ENCODE peak calls at places on chromosomes 12 and 14, in eight cellular contexts. One of them, this sample, is unnamed.

GRCh38 chr12:107372229-107372658 is 278.9 kb upstream of the CRY1 start:
- DNase-seq in spleen: no peak
- DNase-seq in cardiac fibroblast: peak
- DNase-seq in dorsolateral prefrontal cortex: no peak
- DNase-seq in epithelial cell of proximal tubule: no peak
- DNase-seq in right cardiac atrium: no peak
- DNase-seq in A549: no peak
- DNase-seq in H7: no peak
- DNase-seq in this sample: no peak

GRCh38 chr12:34393086-34393820 is 371.0 kb downstream of the ALG10 start:
- DNase-seq in spleen: peak
- DNase-seq in cardiac fibroblast: no peak
- DNase-seq in dorsolateral prefrontal cortex: peak
- DNase-seq in epithelial cell of proximal tubule: no peak
- DNase-seq in right cardiac atrium: peak
- DNase-seq in A549: no peak
- DNase-seq in H7: peak
- DNase-seq in this sample: peak

GRCh38 chr14:87995500-87996275 is 2.7 kb upstream of the GALC start:
- DNase-seq in spleen: no peak
- DNase-seq in cardiac fibroblast: no peak
- DNase-seq in dorsolateral prefrontal cortex: no peak
- DNase-seq in epithelial cell of proximal tubule: no peak
- DNase-seq in right cardiac atrium: no peak
- DNase-seq in A549: no peak
- DNase-seq in H7: no peak
- DNase-seq in this sample: no peak

GRCh38 chr12:44581642-44582242 is 294.4 kb downstream of the NELL2 start:
- DNase-seq in spleen: no peak
- DNase-seq in cardiac fibroblast: no peak
- DNase-seq in dorsolateral prefrontal cortex: no peak
- DNase-seq in epithelial cell of proximal tubule: no peak
- DNase-seq in right cardiac atrium: no peak
- DNase-seq in A549: no peak
- DNase-seq in H7: peak
- DNase-seq in this sample: no peak

GRCh38 chr14:53003776-53004175 is 52.9 kb upstream of the FERMT2 start:
- DNase-seq in spleen: no peak
- DNase-seq in cardiac fibroblast: no peak
- DNase-seq in dorsolateral prefrontal cortex: no peak
- DNase-seq in epithelial cell of proximal tubule: no peak
- DNase-seq in right cardiac atrium: no peak
- DNase-seq in A549: no peak
- DNase-seq in H7: no peak
- DNase-seq in this sample: no peak

GRCh38 chr12:26434299-26434915 is 239.0 kb downstream of the SSPN start:
- DNase-seq in spleen: no peak
- DNase-seq in cardiac fibroblast: peak
- DNase-seq in dorsolateral prefrontal cortex: no peak
- DNase-seq in epithelial cell of proximal tubule: peak
- DNase-seq in right cardiac atrium: no peak
- DNase-seq in A549: peak
- DNase-seq in H7: peak
- DNase-seq in this sample: peak

GRCh38 chr12:88408828-88409227 is 171.4 kb downstream of the KITLG start:
- DNase-seq in spleen: no peak
- DNase-seq in cardiac fibroblast: no peak
- DNase-seq in dorsolateral prefrontal cortex: no peak
- DNase-seq in epithelial cell of proximal tubule: no peak
- DNase-seq in right cardiac atrium: no peak
- DNase-seq in A549: no peak
- DNase-seq in H7: no peak
- DNase-seq in this sample: no peak

GRCh38 chr12:114335607-114336006 is 70.3 kb downstream of the TBX5 start:
- DNase-seq in spleen: no peak
- DNase-seq in cardiac fibroblast: no peak
- DNase-seq in dorsolateral prefrontal cortex: no peak
- DNase-seq in epithelial cell of proximal tubule: no peak
- DNase-seq in right cardiac atrium: no peak
- DNase-seq in A549: no peak
- DNase-seq in H7: peak
- DNase-seq in this sample: no peak

DNA sequence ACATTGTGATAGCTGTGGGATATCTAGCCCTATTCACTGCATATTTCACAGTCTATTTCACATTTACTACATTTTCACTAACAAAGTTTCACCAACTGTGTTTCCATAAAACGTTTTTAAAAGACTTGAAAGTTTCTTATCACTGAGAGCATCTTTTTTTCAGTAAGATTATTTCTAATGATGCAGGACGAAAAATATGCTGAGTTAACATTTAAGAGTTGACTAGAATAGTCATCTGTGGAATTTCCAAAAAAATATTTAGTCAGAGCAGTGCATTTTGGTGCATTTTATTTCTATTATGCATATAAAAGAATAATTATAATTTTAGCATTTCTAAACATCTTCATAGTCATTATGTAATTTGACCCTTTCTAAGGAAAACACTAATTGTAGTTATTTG is 143.8 kb upstream of the CLEC14A start:
- DNase-seq in spleen: no peak
- DNase-seq in cardiac fibroblast: no peak
- DNase-seq in dorsolateral prefrontal cortex: no peak
- DNase-seq in epithelial cell of proximal tubule: no peak
- DNase-seq in right cardiac atrium: no peak
- DNase-seq in A549: no peak
- DNase-seq in H7: no peak
- DNase-seq in this sample: no peak
- H3K4me3 ChIP-seq in spleen: no peak
- H3K4me3 ChIP-seq in cardiac fibroblast: no peak
- H3K4me3 ChIP-seq in dorsolateral prefrontal cortex: no peak
- H3K4me3 ChIP-seq in epithelial cell of proximal tubule: no peak
- H3K4me3 ChIP-seq in right cardiac atrium: no peak
- H3K4me3 ChIP-seq in A549: no peak
- H3K4me3 ChIP-seq in H7: no peak
- H3K4me3 ChIP-seq in this sample: no peak

GRCh38 chr12:53217930-53218307 is 10.9 kb upstream of the ITGB7 start:
- DNase-seq in spleen: peak
- DNase-seq in cardiac fibroblast: no peak
- DNase-seq in dorsolateral prefrontal cortex: no peak
- DNase-seq in epithelial cell of proximal tubule: no peak
- DNase-seq in right cardiac atrium: peak
- DNase-seq in A549: peak
- DNase-seq in H7: no peak
- DNase-seq in this sample: no peak
- H3K4me3 ChIP-seq in spleen: no peak
- H3K4me3 ChIP-seq in cardiac fibroblast: no peak
- H3K4me3 ChIP-seq in dorsolateral prefrontal cortex: no peak
- H3K4me3 ChIP-seq in epithelial cell of proximal tubule: no peak
- H3K4me3 ChIP-seq in right cardiac atrium: peak
- H3K4me3 ChIP-seq in A549: no peak
- H3K4me3 ChIP-seq in H7: no peak
- H3K4me3 ChIP-seq in this sample: no peak

DNA sequence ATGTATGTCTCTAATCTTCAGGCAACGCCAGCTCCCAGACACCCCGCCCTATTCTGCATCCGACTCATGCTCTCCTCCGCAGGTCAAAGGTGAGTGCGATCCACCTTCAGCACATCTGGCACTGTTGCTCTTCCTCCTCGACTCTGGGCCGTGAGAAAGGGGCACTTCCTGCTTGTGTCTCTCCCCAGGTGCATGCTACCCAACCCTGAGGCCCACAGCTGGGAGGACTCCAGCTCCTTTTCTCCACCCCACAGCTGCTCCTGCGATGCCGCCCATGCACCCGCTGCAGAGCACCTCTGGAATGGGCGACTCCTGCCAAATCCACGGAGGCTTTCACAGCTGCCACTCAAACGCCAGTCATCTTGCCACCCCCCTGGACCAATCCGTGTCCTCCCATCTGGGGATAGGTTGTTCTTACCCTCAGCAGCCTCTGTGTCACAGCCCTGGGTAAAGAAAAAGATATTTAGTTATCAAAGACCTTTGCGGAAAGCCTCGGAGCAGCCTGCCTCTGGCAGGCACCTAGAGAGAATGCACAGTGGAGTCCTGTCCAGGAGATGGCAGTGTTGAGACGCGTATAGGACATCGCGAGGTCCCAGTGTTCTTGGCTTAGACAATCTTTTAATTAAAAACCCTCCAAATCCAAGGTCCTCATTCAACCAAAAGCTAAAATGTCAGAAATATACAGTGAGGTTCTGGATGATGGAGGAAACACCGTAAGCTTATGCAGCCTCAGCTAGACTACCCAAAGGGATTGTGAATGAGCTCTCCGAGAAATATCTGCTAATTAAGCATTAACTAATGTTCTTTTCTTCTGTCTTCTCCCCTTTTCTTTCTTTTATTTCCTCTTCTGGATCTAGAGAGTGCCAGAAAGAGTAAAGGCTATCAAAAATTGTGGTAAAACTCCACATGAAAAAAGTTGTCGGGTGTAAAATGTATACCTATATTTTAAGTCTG is 54.3 kb downstream of the MYRFL start:
- DNase-seq in spleen: peak
- DNase-seq in cardiac fibroblast: peak
- DNase-seq in dorsolateral prefrontal cortex: peak
- DNase-seq in epithelial cell of proximal tubule: peak
- DNase-seq in right cardiac atrium: peak
- DNase-seq in A549: peak
- DNase-seq in H7: peak
- DNase-seq in this sample: peak
- H3K4me3 ChIP-seq in spleen: no peak
- H3K4me3 ChIP-seq in cardiac fibroblast: peak
- H3K4me3 ChIP-seq in dorsolateral prefrontal cortex: peak
- H3K4me3 ChIP-seq in epithelial cell of proximal tubule: peak
- H3K4me3 ChIP-seq in right cardiac atrium: peak
- H3K4me3 ChIP-seq in A549: peak
- H3K4me3 ChIP-seq in H7: no peak
- H3K4me3 ChIP-seq in this sample: no peak

DNA sequence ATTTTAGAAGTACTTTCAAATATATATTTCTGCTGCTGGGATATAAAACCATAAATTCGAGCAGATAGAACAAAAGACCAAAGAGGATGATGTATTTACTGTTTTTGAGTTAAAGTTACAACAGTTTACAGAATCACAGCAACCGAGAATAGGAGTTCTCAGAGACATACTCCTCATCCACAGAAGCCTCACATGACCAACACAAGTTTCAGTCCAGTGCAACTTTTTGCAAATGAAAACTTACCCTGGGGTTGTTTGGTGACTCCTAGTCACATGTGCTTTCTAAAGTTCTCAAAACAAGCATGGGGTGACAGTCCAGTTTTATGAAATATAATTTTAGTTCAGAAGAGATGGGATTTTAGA is 117.1 kb downstream of the PRKCH start:
- DNase-seq in spleen: no peak
- DNase-seq in cardiac fibroblast: no peak
- DNase-seq in dorsolateral prefrontal cortex: no peak
- DNase-seq in epithelial cell of proximal tubule: no peak
- DNase-seq in right cardiac atrium: no peak
- DNase-seq in A549: peak
- DNase-seq in H7: no peak
- DNase-seq in this sample: no peak
- H3K4me3 ChIP-seq in spleen: no peak
- H3K4me3 ChIP-seq in cardiac fibroblast: no peak
- H3K4me3 ChIP-seq in dorsolateral prefrontal cortex: no peak
- H3K4me3 ChIP-seq in epithelial cell of proximal tubule: no peak
- H3K4me3 ChIP-seq in right cardiac atrium: no peak
- H3K4me3 ChIP-seq in A549: no peak
- H3K4me3 ChIP-seq in H7: no peak
- H3K4me3 ChIP-seq in this sample: no peak

GRCh38 chr12:4268549-4269181 is 4.9 kb upstream of the CCND2 start:
- DNase-seq in spleen: peak
- DNase-seq in cardiac fibroblast: no peak
- DNase-seq in dorsolateral prefrontal cortex: no peak
- DNase-seq in epithelial cell of proximal tubule: no peak
- DNase-seq in right cardiac atrium: no peak
- DNase-seq in A549: no peak
- DNase-seq in H7: no peak
- DNase-seq in this sample: no peak

GRCh38 chr12:4266990-4267389 is 6.6 kb upstream of the CCND2 start:
- DNase-seq in spleen: no peak
- DNase-seq in cardiac fibroblast: no peak
- DNase-seq in dorsolateral prefrontal cortex: no peak
- DNase-seq in epithelial cell of proximal tubule: no peak
- DNase-seq in right cardiac atrium: no peak
- DNase-seq in A549: no peak
- DNase-seq in H7: no peak
- DNase-seq in this sample: no peak

GRCh38 chr12:4269279-4269991 is 4.1 kb upstream of the CCND2 start:
- DNase-seq in spleen: peak
- DNase-seq in cardiac fibroblast: peak
- DNase-seq in dorsolateral prefrontal cortex: no peak
- DNase-seq in epithelial cell of proximal tubule: no peak
- DNase-seq in right cardiac atrium: peak
- DNase-seq in A549: no peak
- DNase-seq in H7: peak
- DNase-seq in this sample: no peak

GRCh38 chr12:4270016-4270669 is 3.4 kb upstream of the CCND2 start:
- DNase-seq in spleen: peak
- DNase-seq in cardiac fibroblast: no peak
- DNase-seq in dorsolateral prefrontal cortex: no peak
- DNase-seq in epithelial cell of proximal tubule: no peak
- DNase-seq in right cardiac atrium: peak
- DNase-seq in A549: no peak
- DNase-seq in H7: peak
- DNase-seq in this sample: no peak

DNA sequence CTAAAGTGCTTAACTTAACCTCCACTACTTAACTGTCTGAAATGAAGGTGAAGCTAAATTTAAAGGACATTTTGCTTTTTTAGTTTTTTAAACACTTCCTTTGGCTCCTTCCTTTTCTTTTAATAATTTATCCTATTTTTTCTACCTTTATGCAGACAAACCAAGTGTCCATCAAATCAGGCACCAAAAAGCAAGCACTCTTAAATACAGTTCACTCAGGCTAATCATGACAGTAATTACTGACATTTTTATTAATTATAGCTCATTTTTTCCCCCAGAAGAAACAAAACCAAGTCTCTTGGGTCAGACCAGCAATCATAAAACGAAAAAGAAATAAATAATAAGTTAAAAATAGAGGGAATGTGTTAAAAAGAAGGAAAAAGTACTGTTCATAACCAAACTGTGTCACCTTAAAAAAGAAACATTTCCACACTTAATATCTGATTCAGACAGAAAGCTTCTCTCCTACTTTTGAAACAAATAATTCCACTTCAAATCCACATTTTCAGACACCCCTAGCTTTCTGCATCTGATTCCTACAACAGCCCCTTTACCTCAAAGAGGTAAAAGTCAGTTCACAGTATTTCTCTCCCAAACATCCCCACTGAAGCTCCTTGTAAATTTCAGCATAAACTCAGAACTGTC is 5.5 kb upstream of the CCND2 start:
- DNase-seq in spleen: no peak
- DNase-seq in cardiac fibroblast: no peak
- DNase-seq in dorsolateral prefrontal cortex: no peak
- DNase-seq in epithelial cell of proximal tubule: no peak
- DNase-seq in right cardiac atrium: no peak
- DNase-seq in A549: no peak
- DNase-seq in H7: no peak
- DNase-seq in this sample: no peak
- H3K4me3 ChIP-seq in spleen: peak
- H3K4me3 ChIP-seq in cardiac fibroblast: no peak
- H3K4me3 ChIP-seq in dorsolateral prefrontal cortex: no peak
- H3K4me3 ChIP-seq in epithelial cell of proximal tubule: no peak
- H3K4me3 ChIP-seq in right cardiac atrium: peak
- H3K4me3 ChIP-seq in A549: no peak
- H3K4me3 ChIP-seq in H7: no peak
- H3K4me3 ChIP-seq in this sample: no peak